ENCODE peak calls at places on chromosomes 6 and 20, in eight cellular contexts. Q, T, F, I, R, G, M and H are unnamed samples.

GRCh38 chr20:6680441-6680840 is 87.0 kb upstream of the BMP2 start:
- DNase-seq in Q (no peak), T (no peak), F (no peak), I (no peak), R (no peak), G (no peak), M (no peak), H (no peak)

GRCh38 chr6:144202879-144203468 is 52.7 kb downstream of the STX11 start:
- DNase-seq in Q (no peak), T (no peak), F (no peak), I (no peak), R (no peak), G (no peak), M (no peak), H (no peak)

GRCh38 chr6:28368522-28368921 is 18.8 kb downstream of the ZKSCAN3 start:
- DNase-seq in Q (no peak), T (no peak), F (no peak), I (no peak), R (no peak), G (no peak), M (no peak), H (no peak)

GRCh38 chr6:136188492-136188891 is 61.6 kb downstream of the MTFR2 start:
- DNase-seq in Q (peak; percentile 3), T (no peak), F (no peak), I (no peak), R (no peak), G (no peak), M (no peak), H (no peak)

GRCh38 chr6:144104898-144105487 is 9.6 kb upstream of the SF3B5 start:
- DNase-seq in Q (peak; percentile 46), T (peak; percentile 79), F (peak; percentile 67), I (peak; percentile 69), R (peak; percentile 77), G (peak; percentile 81), M (peak; percentile 45), H (peak; percentile 91)

GRCh38 chr6:90523779-90524310 is 63.0 kb downstream of the MAP3K7 start:
- DNase-seq in Q (no peak), T (no peak), F (no peak), I (no peak), R (no peak), G (no peak), M (no peak), H (no peak)

GRCh38 chr6:37785002-37785687 is 34.4 kb upstream of the ZFAND3 start:
- DNase-seq in Q (no peak), T (no peak), F (no peak), I (no peak), R (no peak), G (no peak), M (no peak), H (no peak)

GRCh38 chr20:46333136-46333991 is 25.1 kb upstream of the CDH22 start:
- DNase-seq in Q (no peak), T (peak; percentile 60), F (no peak), I (no peak), R (no peak), G (no peak), M (no peak), H (no peak)

GRCh38 chr20:38961530-38962043 is 557 bp upstream of the DHX35 start:
- DNase-seq in Q (no peak), T (no peak), F (peak; percentile 12), I (no peak), R (no peak), G (no peak), M (no peak), H (no peak)

GRCh38 chr6:48835421-48835958 is 627.6 kb downstream of the MMUT start:
- DNase-seq in Q (no peak), T (no peak), F (no peak), I (no peak), R (no peak), G (no peak), M (no peak), H (peak; percentile 47)

GRCh38 chr20:40668449-40669228 is 20.4 kb downstream of the MAFB start:
- DNase-seq in Q (no peak), T (no peak), F (peak; percentile 45), I (peak; percentile 43), R (no peak), G (peak; percentile 31), M (no peak), H (no peak)

GRCh38 chr6:157721431-157722229 is 101.4 kb upstream of the SNX9 start:
- DNase-seq in Q (peak; percentile 54), T (no peak), F (no peak), I (no peak), R (no peak), G (no peak), M (no peak), H (no peak)

GRCh38 chr20:25310921-25311728 is 63.2 kb downstream of the PYGB start:
- DNase-seq in Q (no peak), T (peak; percentile 93), F (no peak), I (peak; percentile 69), R (peak; percentile 94), G (peak; percentile 67), M (no peak), H (peak; percentile 52)

GRCh38 chr20:25246182-25246943 is 1.5 kb upstream of the PYGB start:
- DNase-seq in Q (no peak), T (peak; percentile 71), F (no peak), I (no peak), R (no peak), G (no peak), M (no peak), H (no peak)

GRCh38 chr6:12008366-12009179 is 3.5 kb upstream of the HIVEP1 start:
- DNase-seq in Q (peak; percentile 57), T (peak; percentile 96), F (peak; percentile 71), I (peak; percentile 63), R (peak; percentile 67), G (peak; percentile 72), M (peak; percentile 83), H (peak; percentile 62)

GRCh38 chr20:32893878-32894483 is 35.3 kb downstream of the EFCAB8 start:
- DNase-seq in Q (peak; percentile 8), T (peak; percentile 82), F (peak; percentile 57), I (peak; percentile 13), R (no peak), G (peak; percentile 3), M (peak; percentile 10), H (peak; percentile 3)

GRCh38 chr20:61739832-61740118 is 325.9 kb downstream of the TAF4 start:
- DNase-seq in Q (no peak), T (no peak), F (no peak), I (no peak), R (no peak), G (no peak), M (no peak), H (no peak)

GRCh38 chr20:50169329-50169823 is 15.9 kb upstream of the PEDS1 start:
- DNase-seq in Q (peak; percentile 69), T (peak; percentile 93), F (peak; percentile 83), I (peak; percentile 86), R (peak; percentile 70), G (peak; percentile 81), M (peak; percentile 87), H (peak; percentile 87)

GRCh38 chr20:63538204-63539091 is 1.3 kb upstream of the PTK6 start:
- DNase-seq in Q (no peak), T (no peak), F (no peak), I (no peak), R (peak; percentile 26), G (no peak), M (peak; percentile 35), H (no peak)

GRCh38 chr6:43979525-43979924 is 147.7 kb downstream of the MRPL14 start:
- DNase-seq in Q (no peak), T (no peak), F (no peak), I (no peak), R (no peak), G (no peak), M (no peak), H (no peak)

GRCh38 chr6:169034523-169035167 is 219.0 kb downstream of the THBS2 start:
- DNase-seq in Q (no peak), T (peak; percentile 48), F (no peak), I (no peak), R (peak; percentile 95), G (no peak), M (no peak), H (peak; percentile 33)

GRCh38 chr6:16239090-16239797 is 857 bp downstream of the GMPR start:
- DNase-seq in Q (no peak), T (peak; percentile 90), F (no peak), I (peak; percentile 35), R (no peak), G (peak; percentile 70), M (peak; percentile 11), H (peak; percentile 56)

GRCh38 chr6:71393471-71393870 is 104.9 kb downstream of the OGFRL1 start:
- DNase-seq in Q (no peak), T (no peak), F (peak; percentile 34), I (no peak), R (peak; percentile 46), G (peak; percentile 29), M (no peak), H (peak; percentile 46)

GRCh38 chr6:63943826-63944225 is 308.2 kb downstream of the PHF3 start:
- DNase-seq in Q (peak; percentile 48), T (no peak), F (no peak), I (no peak), R (no peak), G (no peak), M (no peak), H (no peak)

GRCh38 chr6:169982461-169983386 is 231.3 kb downstream of the ERMARD start:
- DNase-seq in Q (no peak), T (no peak), F (no peak), I (no peak), R (no peak), G (no peak), M (no peak), H (no peak)

DNA sequence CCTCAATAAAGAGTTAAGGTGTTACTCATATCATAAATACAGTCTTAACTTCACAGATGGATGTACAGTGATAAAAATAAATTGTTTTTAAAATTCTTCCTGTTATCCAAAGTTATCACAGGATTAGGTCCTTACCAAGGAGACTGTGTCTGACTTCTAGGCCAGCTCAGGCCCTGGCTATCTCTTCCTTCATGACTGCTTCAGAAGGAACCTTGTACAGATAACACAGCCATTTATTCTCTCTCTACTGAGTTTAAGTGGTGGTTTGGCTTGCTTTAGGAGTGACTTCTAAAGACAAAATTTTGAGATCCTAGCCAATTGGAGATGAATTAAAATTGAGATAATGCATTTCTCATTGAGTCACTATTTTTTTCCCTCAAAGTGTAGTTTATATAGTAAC is 40.8 kb upstream of the RNF182 start:
- DNase-seq in Q (no peak), T (no peak), F (no peak), I (no peak), R (no peak), G (no peak), M (no peak), H (no peak)
- H3K4me3 ChIP-seq in Q (no peak overlapping the region), T (no peak overlapping the region), F (no peak overlapping the region), I (no peak overlapping the region), R (no peak overlapping the region), G (no peak overlapping the region), M (no peak overlapping the region), H (no peak overlapping the region)

GRCh38 chr6:99619409-99619762 is 12.8 kb downstream of the PRDM13 start:
- DNase-seq in Q (no peak), T (no peak), F (no peak), I (no peak), R (no peak), G (no peak), M (no peak), H (no peak)
- H3K4me3 ChIP-seq in Q (no peak overlapping the region), T (no peak overlapping the region), F (no peak overlapping the region), I (no peak overlapping the region), R (no peak overlapping the region), G (no peak overlapping the region), M (no peak overlapping the region), H (no peak overlapping the region)

GRCh38 chr6:27281105-27281539 is 31.0 kb downstream of the POM121L2 start:
- DNase-seq in Q (no peak), T (no peak), F (peak; percentile 63), I (no peak), R (no peak), G (no peak), M (no peak), H (no peak)
- H3K4me3 ChIP-seq in Q (peak overlapping the region; percentile 51), T (peak overlapping the region; percentile 65), F (peak overlapping the region; percentile 62), I (peak overlapping the region; percentile 59), R (no peak overlapping the region), G (peak overlapping the region; percentile 45), M (no peak overlapping the region), H (no peak overlapping the region)

GRCh38 chr6:84258268-84258667 is 30.8 kb upstream of the CEP162 start:
- DNase-seq in Q (no peak), T (no peak), F (no peak), I (peak; percentile 21), R (no peak), G (no peak), M (no peak), H (no peak)
- H3K4me3 ChIP-seq in Q (no peak overlapping the region), T (peak overlapping the region; percentile 65), F (no peak overlapping the region), I (no peak overlapping the region), R (peak overlapping the region; percentile 31), G (no peak overlapping the region), M (no peak overlapping the region), H (peak overlapping the region; percentile 39)